ENCODE peak calls at places on chromosome 5, in seven cellular contexts. J is NCI-H1092; D is fibroblast of pulmonary artery; V is bronchial epithelial cell; I is NCI-H774; N is activated T-helper 9 cell treated with anti-CD3 and anti-CD28 coated beads, Interleukin-2, amount 50 U/mL, for 16 hours; U is stimulated activated CD8-positive, alpha-beta memory T cell treated with anti-CD3 and anti-CD28 coated beads, Interleukin-2, amount 100 ng/mL, for 1 hour. A is an unnamed sample.

GRCh38 chr5:150734579-150735384 is 24.0 kb downstream of the DCTN4 start:
- DNase-seq in J (no peak), D (no peak), V (no peak), I (no peak), N (no peak), U (no peak), A (no peak)

GRCh38 chr5:102231693-102232619 is 64.1 kb downstream of the SLCO4C1 start:
- DNase-seq in J (no peak), D (no peak), V (no peak), I (no peak), N (no peak), U (no peak), A (no peak)

GRCh38 chr5:127275641-127276193 is 14.9 kb upstream of the MEGF10 start:
- DNase-seq in J (no peak), D (no peak), V (peak; percentile 18), I (no peak), N (no peak), U (no peak), A (no peak)

GRCh38 chr5:16807475-16807874 is 128.6 kb downstream of the MYO10 start:
- DNase-seq in J (no peak), D (peak; percentile 50), V (no peak), I (no peak), N (no peak), U (no peak), A (no peak)

GRCh38 chr5:83589786-83590185 is 118.2 kb downstream of the VCAN start:
- DNase-seq in J (no peak), D (no peak), V (peak; percentile 67), I (peak; percentile 93), N (no peak), U (no peak), A (no peak)

GRCh38 chr5:54254482-54255198 is 55.7 kb downstream of the ARL15 start:
- DNase-seq in J (no peak), D (peak; percentile 28), V (no peak), I (no peak), N (no peak), U (no peak), A (no peak)

GRCh38 chr5:83877911-83878706 is 157.5 kb upstream of the HAPLN1 start:
- DNase-seq in J (no peak), D (peak; percentile 57), V (no peak), I (no peak), N (no peak), U (no peak), A (no peak)

GRCh38 chr5:7878381-7878873 is 9.5 kb downstream of the MTRR start:
- DNase-seq in J (no peak), D (peak; percentile 56), V (peak; percentile 82), I (no peak), N (no peak), U (no peak), A (no peak)

GRCh38 chr5:148559461-148559860 is 94.9 kb downstream of the HTR4 start:
- DNase-seq in J (no peak), D (no peak), V (no peak), I (no peak), N (no peak), U (no peak), A (no peak)

GRCh38 chr5:127316013-127316412 is 25.4 kb downstream of the MEGF10 start:
- DNase-seq in J (no peak), D (no peak), V (no peak), I (no peak), N (no peak), U (no peak), A (no peak)

GRCh38 chr5:157998021-157998504 is 139.1 kb upstream of the CLINT1 start:
- DNase-seq in J (no peak), D (no peak), V (peak; percentile 78), I (no peak), N (no peak), U (no peak), A (no peak)

GRCh38 chr5:74947961-74948613 is 81.9 kb upstream of the FAM169A start:
- DNase-seq in J (no peak), D (peak; percentile 7), V (no peak), I (no peak), N (no peak), U (no peak), A (no peak)

GRCh38 chr5:159533197-159533596 is 202.9 kb upstream of the IL12B start:
- DNase-seq in J (no peak), D (no peak), V (peak; percentile 41), I (no peak), N (no peak), U (no peak), A (no peak)

GRCh38 chr5:116778015-116778414 is 203.4 kb upstream of the SEMA6A start:
- DNase-seq in J (no peak), D (no peak), V (no peak), I (no peak), N (no peak), U (no peak), A (no peak)

GRCh38 chr5:144028644-144029043 is 141.8 kb downstream of the YIPF5 start:
- DNase-seq in J (peak; percentile 23), D (peak; percentile 88), V (no peak), I (peak; percentile 38), N (no peak), U (no peak), A (no peak)

GRCh38 chr5:411728-412127 is 31.2 kb upstream of the EXOC3 start:
- DNase-seq in J (no peak), D (no peak), V (no peak), I (no peak), N (no peak), U (no peak), A (no peak)

GRCh38 chr5:54637654-54638053 is 120.1 kb downstream of the SNX18 start:
- DNase-seq in J (no peak), D (peak; percentile 76), V (peak; percentile 41), I (no peak), N (no peak), U (no peak), A (no peak)

GRCh38 chr5:40224421-40224820 is 455.3 kb upstream of the PTGER4 start:
- DNase-seq in J (no peak), D (no peak), V (peak; percentile 44), I (no peak), N (no peak), U (no peak), A (no peak)